ENCODE peak calls at places on chromosomes 7 and 10, in six cellular contexts. F is IMR-90, P is H9, E is H1, U is trophoblast cell, K is mesenchymal stem cell. G is an unnamed sample.

GRCh38 chr7:142571581-142571980 is 177.7 kb upstream of the PRSS1 start:
- DNase-seq in U (no peak), P (no peak), K (peak), E (no peak), F (peak), G (no peak)

GRCh38 chr7:29572543-29572942 is 8.9 kb downstream of the PRR15 start:
- DNase-seq in E (no peak), U (no peak), P (no peak), F (no peak), K (no peak), G (no peak)

GRCh38 chr7:507623-508305 is 11.9 kb downstream of the PDGFA start:
- DNase-seq in K (no peak), E (no peak), P (no peak), U (no peak), F (no peak), G (no peak)

GRCh38 chr10:90885176-90885575 is 13.4 kb downstream of the RPP30 start:
- DNase-seq in E (no peak), P (no peak), U (peak), K (peak), F (peak), G (no peak)

GRCh38 chr7:88344956-88345832 is 38.5 kb upstream of the STEAP4 start:
- DNase-seq in P (peak), F (no peak), U (peak), K (no peak), E (peak), G (peak)

GRCh38 chr7:13181221-13181620 is 493.8 kb downstream of the ARL4A start:
- DNase-seq in F (peak), K (no peak), E (no peak), P (no peak), U (no peak), G (peak)

GRCh38 chr10:33950216-33950615 is 615.7 kb upstream of the NRP1 start:
- DNase-seq in U (no peak), E (no peak), F (no peak), P (no peak), K (no peak), G (no peak)

GRCh38 chr10:97321807-97322195 is 2.7 kb downstream of the FRAT1 start:
- DNase-seq in F (no peak), K (no peak), U (no peak), P (peak), E (no peak), G (no peak)

GRCh38 chr10:74244097-74244685 is 93.2 kb downstream of the ADK start:
- DNase-seq in P (no peak), F (peak), K (peak), E (no peak), U (peak), G (peak)

GRCh38 chr10:44627591-44628354 is 242.9 kb upstream of the CXCL12 start:
- DNase-seq in F (peak), E (no peak), U (peak), K (peak), P (no peak), G (no peak)

GRCh38 chr10:30963994-30964930 is 67.4 kb downstream of the ZNF438 start:
- DNase-seq in F (no peak), U (no peak), K (no peak), E (no peak), P (no peak), G (no peak)

GRCh38 chr10:124565565-124566221 is 104.1 kb downstream of the LHPP start:
- DNase-seq in F (no peak), U (peak), K (no peak), P (peak), E (peak), G (peak)

GRCh38 chr10:85648279-85648754 is 718.3 kb downstream of the GRID1 start:
- DNase-seq in E (no peak), F (no peak), K (peak), P (no peak), U (no peak), G (no peak)

GRCh38 chr10:17734432-17735110 is 17.4 kb upstream of the TMEM236 start:
- DNase-seq in U (no peak), E (no peak), F (no peak), K (no peak), P (no peak), G (no peak)

GRCh38 chr10:69973678-69974077 is 79.0 kb upstream of the MACROH2A2 start:
- DNase-seq in U (no peak), E (no peak), K (no peak), F (peak), P (no peak), G (no peak)
- H3K14ac ChIP-seq in U (no peak), E (no peak), K (no peak), F (no peak), P (no peak), G (no peak)

GRCh38 chr7:38682602-38683001 is 51.4 kb upstream of the AMPH start:
- DNase-seq in K (no peak), P (no peak), U (no peak), E (no peak), F (no peak), G (no peak)

GRCh38 chr7:38681882-38682281 is 50.7 kb upstream of the AMPH start:
- DNase-seq in P (no peak), U (no peak), E (no peak), F (peak), K (no peak), G (no peak)

GRCh38 chr7:38678342-38679054 is 47.3 kb upstream of the AMPH start:
- DNase-seq in U (no peak), K (no peak), E (no peak), F (no peak), P (no peak), G (no peak)

GRCh38 chr7:38675500-38676106 is 44.4 kb upstream of the AMPH start:
- DNase-seq in U (no peak), F (no peak), P (no peak), E (no peak), K (no peak), G (no peak)

DNA sequence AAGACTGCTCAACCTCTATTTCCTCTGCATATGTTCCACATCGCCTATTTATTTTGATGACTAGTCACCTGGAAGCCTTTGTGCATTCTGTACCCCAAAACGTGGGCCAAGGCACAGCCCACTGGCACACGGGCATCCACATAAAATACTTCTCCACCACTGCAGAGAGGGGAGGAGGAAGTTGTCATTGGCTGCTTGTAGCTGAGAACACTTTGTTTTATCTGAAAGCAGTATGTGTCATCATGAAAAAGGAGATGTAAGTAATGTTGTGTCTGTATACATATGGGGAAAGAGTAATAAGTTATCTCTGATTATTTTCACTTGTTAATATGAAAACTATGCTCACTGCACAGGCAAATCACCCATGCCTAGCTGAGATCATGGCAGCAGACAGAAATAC is 48.2 kb upstream of the AMPH start:
- DNase-seq in U (no peak), F (peak), E (no peak), P (no peak), K (no peak), G (no peak)
- H3K14ac ChIP-seq in U (no peak), F (no peak), E (no peak), P (no peak), K (no peak), G (no peak)

GRCh38 chr7:4831723-4832495 is 29.9 kb downstream of the PAPOLB start:
- DNase-seq in F (no peak), K (no peak), E (no peak), U (peak), P (no peak), G (no peak)
- H3K14ac ChIP-seq in F (no peak), K (no peak), E (no peak), U (no peak), P (no peak), G (no peak)

GRCh38 chr7:36547361-36547760 is 157.7 kb downstream of the ANLN start:
- DNase-seq in K (no peak), E (no peak), P (no peak), U (no peak), F (no peak), G (no peak)

GRCh38 chr7:36549003-36549402 is 159.3 kb downstream of the ANLN start:
- DNase-seq in U (no peak), P (no peak), K (no peak), F (no peak), E (no peak), G (no peak)

GRCh38 chr7:36545291-36545690 is 155.6 kb downstream of the ANLN start:
- DNase-seq in U (no peak), F (no peak), E (no peak), K (no peak), P (no peak), G (no peak)

DNA sequence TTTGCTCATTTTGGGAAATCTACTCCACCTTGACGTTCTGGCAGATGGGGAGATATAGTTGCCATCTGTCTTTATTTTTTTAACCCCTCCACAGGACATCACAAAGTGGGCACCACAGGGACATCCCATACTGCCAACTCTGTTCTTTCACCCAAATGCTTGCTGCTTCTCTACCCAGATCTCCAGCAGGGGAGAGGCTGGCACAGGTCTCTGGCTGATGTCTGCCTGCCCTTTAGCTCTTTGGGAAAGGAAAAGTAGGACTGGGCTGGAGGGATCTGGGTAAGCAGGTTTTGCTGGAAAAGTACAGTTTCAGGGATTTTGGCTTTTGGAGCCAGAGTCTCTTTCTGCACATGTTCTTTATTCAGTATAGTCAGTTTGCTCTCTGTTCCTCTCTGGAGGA is 156.7 kb downstream of the ANLN start:
- DNase-seq in K (no peak), E (no peak), F (no peak), U (no peak), P (no peak), G (no peak)
- H3K14ac ChIP-seq in K (no peak), E (no peak), F (no peak), U (no peak), P (no peak), G (no peak)

GRCh38 chr7:119374436-119374835 is 898.5 kb upstream of the KCND2 start:
- DNase-seq in P (no peak), E (no peak), U (no peak), F (no peak), K (no peak), G (no peak)
- H3K14ac ChIP-seq in P (no peak), E (no peak), U (no peak), F (no peak), K (no peak), G (no peak)

GRCh38 chr7:31948041-31948440 is 122.2 kb downstream of the PDE1C start:
- DNase-seq in U (no peak), F (peak), E (no peak), P (no peak), K (peak), G (no peak)

GRCh38 chr7:31955021-31955420 is 115.2 kb downstream of the PDE1C start:
- DNase-seq in K (no peak), F (no peak), E (no peak), P (no peak), U (no peak), G (no peak)

GRCh38 chr7:31953432-31953831 is 116.8 kb downstream of the PDE1C start:
- DNase-seq in E (no peak), F (no peak), K (no peak), P (no peak), U (no peak), G (no peak)

GRCh38 chr7:31954500-31954899 is 115.7 kb downstream of the PDE1C start:
- DNase-seq in E (no peak), F (no peak), U (no peak), K (no peak), P (no peak), G (no peak)

DNA sequence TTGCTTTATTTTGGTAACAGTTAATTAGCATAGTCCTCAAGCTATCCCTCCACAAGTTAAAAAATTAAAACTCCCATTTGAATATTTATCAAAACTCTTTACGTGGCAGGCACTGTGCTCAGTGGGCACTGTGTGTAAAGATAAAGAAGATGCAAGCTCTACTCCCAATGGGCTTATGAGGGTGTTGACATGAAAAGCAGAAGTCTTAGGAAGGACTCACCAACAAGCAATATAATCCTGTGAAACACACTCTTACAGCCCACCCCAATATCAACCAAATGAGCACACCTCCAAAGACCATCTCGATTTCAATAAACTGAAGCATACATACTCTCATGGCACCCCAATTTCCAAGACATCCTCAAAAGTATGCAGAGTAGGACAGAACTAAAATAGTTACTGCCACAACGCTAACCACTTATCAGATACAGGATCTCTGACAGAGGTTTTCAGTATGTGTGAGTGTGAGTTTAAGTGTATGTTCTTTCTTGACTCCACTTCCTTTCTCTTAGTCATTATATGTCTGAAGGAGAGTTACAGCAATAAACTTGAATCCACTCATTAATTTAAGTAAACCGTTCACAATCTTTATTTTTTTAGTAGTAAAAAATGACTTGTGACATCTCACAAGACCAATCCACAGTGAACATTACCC is 120.0 kb downstream of the PDE1C start:
- DNase-seq in E (no peak), U (no peak), K (peak), P (no peak), F (peak), G (no peak)
- H3K14ac ChIP-seq in E (no peak), U (no peak), K (no peak), P (no peak), F (peak), G (no peak)

GRCh38 chr7:137325927-137326326 is 17.6 kb downstream of the PTN start:
- DNase-seq in E (no peak), K (no peak), F (no peak), U (no peak), P (no peak), G (no peak)

GRCh38 chr7:137324796-137325700 is 18.5 kb downstream of the PTN start:
- DNase-seq in F (no peak), E (no peak), U (no peak), P (no peak), K (no peak), G (no peak)

GRCh38 chr7:137329411-137329810 is 14.1 kb downstream of the PTN start:
- DNase-seq in F (peak), E (no peak), U (no peak), P (no peak), K (no peak), G (no peak)

GRCh38 chr7:137331378-137331777 is 12.2 kb downstream of the PTN start:
- DNase-seq in F (peak), P (no peak), E (no peak), U (no peak), K (no peak), G (no peak)

DNA sequence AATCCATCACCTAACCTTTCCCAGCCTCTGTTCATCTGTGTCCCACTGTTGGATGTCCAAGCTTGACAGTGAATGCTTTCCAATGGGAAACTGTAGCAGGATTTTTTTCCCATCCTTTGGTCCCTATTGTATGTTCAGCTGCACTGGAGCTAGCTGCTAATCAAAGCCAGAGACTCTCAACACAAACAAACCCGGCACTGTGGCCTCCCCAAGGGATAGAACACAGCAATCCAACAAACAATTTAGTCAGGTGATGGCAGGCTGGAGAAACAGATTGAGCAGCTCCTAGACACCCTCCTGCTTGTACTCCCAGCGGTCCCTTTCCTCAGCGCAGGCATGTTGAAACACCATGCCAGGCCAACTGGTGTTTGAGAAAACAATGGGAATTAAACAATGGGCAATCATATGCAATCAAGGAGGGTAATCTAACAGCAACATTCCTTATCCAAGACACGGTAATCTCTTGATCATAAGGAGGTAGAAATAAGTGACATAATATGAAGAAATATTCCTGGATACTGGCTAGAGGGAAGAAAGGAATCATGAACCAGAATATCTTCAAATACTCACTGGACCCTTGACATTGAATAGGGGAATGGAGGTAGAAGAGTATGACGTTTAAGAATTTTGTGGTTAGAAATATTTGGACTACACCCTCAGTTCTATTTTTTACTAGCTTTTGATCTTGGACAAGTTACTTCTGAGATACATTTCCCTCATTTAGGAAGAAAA is 15.0 kb downstream of the PTN start:
- DNase-seq in U (no peak), F (peak), E (no peak), P (no peak), K (peak), G (no peak)
- H3K14ac ChIP-seq in U (no peak), F (no peak), E (no peak), P (no peak), K (no peak), G (no peak)

GRCh38 chr7:50792342-50793114 is 9.8 kb upstream of the GRB10 start:
- DNase-seq in E (no peak), P (no peak), U (peak), K (peak), F (peak), G (no peak)

GRCh38 chr7:50793115-50793946 is 10.6 kb upstream of the GRB10 start:
- DNase-seq in P (peak), E (no peak), K (peak), F (peak), U (no peak), G (peak)

GRCh38 chr7:50793947-50794570 is 11.4 kb upstream of the GRB10 start:
- DNase-seq in F (no peak), U (no peak), P (no peak), E (no peak), K (no peak), G (no peak)

GRCh38 chr7:50791921-50792341 is 9.2 kb upstream of the GRB10 start:
- DNase-seq in F (peak), K (peak), U (no peak), P (no peak), E (no peak), G (no peak)

GRCh38 chr7:50791363-50791762 is 8.7 kb upstream of the GRB10 start:
- DNase-seq in P (no peak), K (no peak), U (no peak), E (no peak), F (no peak), G (no peak)
- H3K14ac ChIP-seq in P (no peak), K (no peak), U (no peak), E (no peak), F (peak), G (no peak)

GRCh38 chr7:80240265-80241025 is 105.8 kb downstream of the GNAI1 start:
- DNase-seq in P (no peak), K (peak), U (no peak), E (no peak), F (peak), G (no peak)
- H3K14ac ChIP-seq in P (no peak), K (no peak), U (no peak), E (no peak), F (no peak), G (no peak)

GRCh38 chr10:133068111-133068740 is 19.5 kb upstream of the ADGRA1 start:
- DNase-seq in P (no peak), K (no peak), F (no peak), U (no peak), E (no peak), G (no peak)
- H3K14ac ChIP-seq in P (peak), K (no peak), F (no peak), U (no peak), E (no peak), G (no peak)

G was measured in neuronal stem cell.